ENCODE peak calls at places on chromosomes 7 and 10, in five cellular contexts. H is astrocyte of the spinal cord, A is foreskin fibroblast, V is cardiac fibroblast, E is heart left ventricle. Q is an unnamed sample.

GRCh38 chr7:155523168-155523675 is 23.1 kb downstream of the CNPY1 start:
- DNase-seq in H (no peak), A (no peak), V (no peak), E (no peak), Q (no peak)

GRCh38 chr7:158824028-158824427 is 5.3 kb downstream of the ESYT2 start:
- DNase-seq in H (no peak), A (no peak), V (no peak), E (no peak), Q (no peak)

GRCh38 chr7:47979832-47980181 is 392 bp upstream of the HUS1 start:
- DNase-seq in H (no peak), A (no peak), V (no peak), E (no peak), Q (no peak)

GRCh38 chr7:79664884-79665676 is 211.6 kb upstream of the MAGI2 start:
- DNase-seq in H (no peak), A (no peak), V (no peak), E (no peak), Q (no peak)

GRCh38 chr7:18508441-18509427 is 13.2 kb downstream of the HDAC9 start:
- DNase-seq in H (peak), A (peak), V (peak), E (no peak), Q (peak)

GRCh38 chr7:156261581-156261980 is 379.0 kb upstream of the RNF32 start:
- DNase-seq in H (no peak), A (no peak), V (no peak), E (no peak), Q (no peak)

GRCh38 chr10:24953350-24954074 is 1.1 kb upstream of the PRTFDC1 start:
- DNase-seq in H (no peak), A (peak), V (peak), E (peak), Q (peak)

GRCh38 chr10:124149681-124150080 is 56.3 kb upstream of the CHST15 start:
- DNase-seq in H (no peak), A (no peak), V (no peak), E (no peak), Q (no peak)

GRCh38 chr10:122276611-122277205 is 5.6 kb downstream of the BTBD16 start:
- DNase-seq in H (peak), A (peak), V (peak), E (no peak), Q (no peak)

GRCh38 chr10:85655394-85655793 is 711.2 kb downstream of the GRID1 start:
- DNase-seq in H (peak), A (no peak), V (no peak), E (no peak), Q (no peak)

GRCh38 chr10:122448600-122448999 is 5.9 kb upstream of the ARMS2 start:
- DNase-seq in H (no peak), A (no peak), V (no peak), E (no peak), Q (no peak)

GRCh38 chr7:151696738-151697514 is 177.2 kb upstream of the RHEB start:
- DNase-seq in H (no peak), A (no peak), V (no peak), E (no peak), Q (no peak)

GRCh38 chr10:80148166-80148805 is 15.8 kb downstream of the PLAC9 start:
- DNase-seq in H (no peak), A (no peak), V (no peak), E (no peak), Q (no peak)

GRCh38 chr10:77264527-77264926 is 373.1 kb downstream of the KCNMA1 start:
- DNase-seq in H (no peak), A (no peak), V (no peak), E (no peak), Q (no peak)

GRCh38 chr10:14673189-14673947 is 101.3 kb downstream of the FAM107B start:
- DNase-seq in H (no peak), A (no peak), V (peak), E (no peak), Q (no peak)

GRCh38 chr10:58107506-58107905 is 160.2 kb downstream of the IPMK start:
- DNase-seq in H (peak), A (peak), V (peak), E (no peak), Q (peak)

GRCh38 chr10:131420867-131421266 is 109.3 kb upstream of the TCERG1L start:
- DNase-seq in H (no peak), A (no peak), V (no peak), E (no peak), Q (no peak)
- H3K4me3 ChIP-seq in H (no peak), A (no peak), V (no peak), E (no peak), Q (no peak)

DNA sequence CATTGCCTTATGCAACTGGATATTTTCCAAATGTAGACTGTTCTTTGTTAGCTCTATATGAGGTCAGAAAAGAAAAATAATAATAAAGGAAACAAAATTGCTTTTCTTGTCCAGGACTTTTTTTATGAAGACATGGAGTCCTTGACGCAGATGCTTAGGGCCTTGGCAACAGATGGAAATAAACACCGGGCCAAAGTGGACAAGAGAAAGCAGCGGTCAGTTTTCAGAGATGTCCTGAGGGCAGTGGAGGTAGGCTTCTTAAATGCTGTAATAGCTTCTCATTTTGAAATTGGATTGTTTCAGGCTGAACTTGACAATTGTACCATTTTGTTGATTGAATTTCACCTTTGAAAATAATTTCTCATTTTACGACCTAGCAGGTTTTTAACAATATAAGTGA is 12.9 kb upstream of the LSMEM1 start:
- DNase-seq in H (no peak), A (no peak), V (no peak), E (no peak), Q (no peak)
- TF ChIP-seq CTCF in H (no peak), A (no peak), V (no peak), E (no peak), Q (no peak)

GRCh38 chr10:89978081-89978480 is 276.7 kb downstream of the KIF20B start:
- DNase-seq in H (no peak), A (no peak), V (no peak), E (no peak), Q (no peak)
- H3K4me3 ChIP-seq in H (no peak), A (no peak), V (no peak), E (no peak), Q (no peak)

DNA sequence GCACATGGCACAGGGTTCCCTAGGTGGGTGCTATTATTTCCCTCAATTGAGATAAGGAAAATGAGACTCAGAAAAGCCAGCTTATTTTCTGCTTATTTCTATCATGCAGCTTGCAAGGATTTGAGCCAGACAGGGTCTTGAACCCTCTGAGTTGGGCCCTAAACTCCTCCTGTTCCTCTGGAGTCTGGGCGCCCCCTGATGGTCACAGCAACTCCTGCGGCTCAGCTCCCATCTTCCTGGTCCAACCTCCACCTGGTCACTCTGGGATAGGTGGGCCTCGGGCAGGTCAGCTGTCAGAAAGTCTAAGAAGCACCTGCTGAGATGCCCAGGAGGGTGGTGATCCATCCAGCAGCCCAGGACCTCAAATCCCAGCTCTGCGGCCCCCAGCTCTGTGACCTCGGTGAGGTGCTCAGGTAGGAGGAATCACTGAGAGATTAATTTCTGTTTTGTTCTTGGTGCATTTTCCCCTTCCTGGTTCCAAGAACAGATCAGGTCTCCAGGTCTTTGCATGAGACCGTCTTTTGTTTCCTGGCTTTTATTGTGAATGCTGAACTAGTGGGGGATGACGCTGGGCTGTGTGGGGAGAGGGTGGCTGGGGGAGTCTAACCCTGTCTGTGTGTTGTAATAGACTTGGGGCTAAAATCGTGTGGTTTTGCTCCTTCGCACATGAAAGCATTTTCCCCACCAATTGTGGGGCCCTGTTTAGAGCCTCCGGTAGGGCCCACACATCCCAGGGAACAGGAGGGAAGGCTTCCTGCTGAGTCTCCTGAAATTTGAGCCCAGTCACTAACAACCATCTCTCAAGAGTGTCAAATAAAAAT is 32.8 kb downstream of the TMEM130 start:
- DNase-seq in H (peak), A (no peak), V (peak), E (no peak), Q (no peak)
- TF ChIP-seq CTCF in H (peak), A (peak), V (peak), E (peak), Q (peak)

GRCh38 chr7:41943098-41943577 is 240.2 kb upstream of the INHBA start:
- DNase-seq in H (peak), A (peak), V (peak), E (peak), Q (no peak)
- H3K4me3 ChIP-seq in H (peak), A (peak), V (peak), E (peak), Q (no peak)

GRCh38 chr10:116690356-116691078 is 51.8 kb downstream of the HSPA12A start:
- DNase-seq in H (peak), A (no peak), V (peak), E (no peak), Q (no peak)
- TF ChIP-seq CTCF in H (peak), A (no peak), V (peak), E (no peak), Q (no peak)

DNA sequence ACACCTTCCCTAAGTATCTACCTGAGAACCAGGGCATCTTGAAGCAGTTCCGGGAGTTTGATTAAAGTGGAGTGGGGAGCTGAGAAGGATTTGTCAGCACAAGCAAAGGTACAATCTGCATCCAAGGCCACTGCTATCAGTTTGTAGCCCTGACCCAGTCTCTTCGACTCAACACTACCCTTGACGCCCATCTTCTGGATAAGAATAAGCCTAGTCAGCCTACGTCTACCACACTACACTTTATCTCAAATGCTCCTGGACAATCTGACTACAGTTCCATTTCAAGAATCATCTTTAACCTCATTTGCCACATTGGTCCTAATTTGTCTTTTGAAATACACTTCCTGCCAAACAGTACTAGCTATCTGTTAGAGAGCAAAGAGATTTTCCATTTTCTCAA is 134.1 kb upstream of the C1GALT1 start:
- DNase-seq in H (no peak), A (no peak), V (no peak), E (no peak), Q (no peak)
- H3K4me3 ChIP-seq in H (no peak), A (no peak), V (no peak), E (no peak), Q (no peak)

GRCh38 chr10:11364241-11364640 is 247.2 kb downstream of the USP6NL start:
- DNase-seq in H (no peak), A (no peak), V (no peak), E (no peak), Q (no peak)

GRCh38 chr10:11363497-11363896 is 248.0 kb downstream of the USP6NL start:
- DNase-seq in H (no peak), A (no peak), V (no peak), E (no peak), Q (no peak)

DNA sequence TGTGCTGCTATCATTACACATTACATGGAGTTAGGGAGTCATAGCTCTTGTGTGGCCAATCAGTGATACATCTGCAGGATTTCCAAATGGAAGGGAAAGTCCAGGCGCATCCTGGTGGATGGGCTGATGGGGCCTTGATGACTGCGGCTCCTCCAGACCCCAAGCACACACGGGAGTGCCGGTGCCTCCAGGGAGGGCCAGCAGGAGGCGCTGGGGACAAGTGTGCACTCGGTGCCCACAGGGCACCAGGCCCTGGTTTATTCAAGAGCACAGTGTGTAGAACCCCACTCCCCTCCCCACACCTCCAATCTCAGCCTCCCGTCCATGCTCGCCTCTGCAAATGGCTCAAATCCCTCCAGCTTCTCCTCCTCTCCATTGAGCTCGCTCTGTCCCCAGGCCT is 243.9 kb downstream of the USP6NL start:
- DNase-seq in H (no peak), A (no peak), V (no peak), E (no peak), Q (no peak)
- TF ChIP-seq CTCF in H (no peak), A (no peak), V (no peak), E (no peak), Q (no peak)